ENCODE peak calls at places on chromosomes 1 and 21, in four cellular contexts. B is esophagus squamous epithelium; O is CD8-positive, alpha-beta T cell; P is caudate nucleus. H is an unnamed sample.

GRCh38 chr1:101293461-101294045 is 56.7 kb downstream of the S1PR1 start:
- DNase-seq in B (no peak), O (peak; percentile 67), P (no peak), H (no peak)

GRCh38 chr1:9689971-9690381 is 38.4 kb downstream of the PIK3CD start:
- DNase-seq in B (no peak), O (no peak), P (no peak), H (peak; percentile 43)

GRCh38 chr1:54463259-54464030 is 57.3 kb upstream of the SSBP3 start:
- DNase-seq in B (no peak), O (no peak), P (no peak), H (no peak)

GRCh38 chr1:97046765-97047411 is 325.3 kb downstream of the PTBP2 start:
- DNase-seq in B (no peak), O (no peak), P (no peak), H (no peak)

GRCh38 chr21:41977034-41977950 is 23.5 kb upstream of the C2CD2 start:
- DNase-seq in B (no peak), O (no peak), P (no peak), H (no peak)

GRCh38 chr1:199018471-199019135 is 379.8 kb downstream of the PTPRC start:
- DNase-seq in B (no peak), O (no peak), P (no peak), H (no peak)

GRCh38 chr1:115524211-115524610 is 117.6 kb upstream of the VANGL1 start:
- DNase-seq in B (no peak), O (no peak), P (no peak), H (no peak)

GRCh38 chr1:8886589-8886988 is 8.1 kb upstream of the ENO1 start:
- DNase-seq in B (no peak), O (no peak), P (no peak), H (no peak)

GRCh38 chr1:64514197-64514765 is 44.4 kb downstream of the CACHD1 start:
- DNase-seq in B (no peak), O (no peak), P (no peak), H (no peak)

GRCh38 chr1:216606047-216606637 is 117.1 kb downstream of the ESRRG start:
- DNase-seq in B (no peak), O (no peak), P (no peak), H (no peak)

GRCh38 chr1:62070384-62071011 is 124.2 kb upstream of the L1TD1 start:
- DNase-seq in B (no peak), O (no peak), P (no peak), H (no peak)

GRCh38 chr1:35364732-35365131 is 96.2 kb downstream of the ZMYM4 start:
- DNase-seq in B (no peak), O (no peak), P (no peak), H (no peak)

GRCh38 chr1:106676021-106676420 is 380.5 kb upstream of the PRMT6 start:
- DNase-seq in B (no peak), O (no peak), P (no peak), H (no peak)

GRCh38 chr21:35234725-35235124 is 185.6 kb upstream of the RUNX1 start:
- DNase-seq in B (no peak), O (no peak), P (no peak), H (no peak)

GRCh38 chr1:38046884-38047602 is 450 bp upstream of the POU3F1 start:
- DNase-seq in B (no peak), O (peak; percentile 66), P (peak; percentile 92), H (peak; percentile 70)

GRCh38 chr1:87174726-87175237 is 153.9 kb upstream of the LMO4 start:
- DNase-seq in B (no peak), O (no peak), P (no peak), H (no peak)

GRCh38 chr21:42032968-42033367 is 22.8 kb upstream of the ZBTB21 start:
- DNase-seq in B (no peak), O (no peak), P (no peak), H (no peak)

GRCh38 chr1:86155061-86155806 is 1.3 kb downstream of the COL24A1 start:
- DNase-seq in B (no peak), O (no peak), P (no peak), H (no peak)

GRCh38 chr1:106700151-106700550 is 356.3 kb upstream of the PRMT6 start:
- DNase-seq in B (no peak), O (no peak), P (no peak), H (no peak)

GRCh38 chr1:14666376-14666775 is 67.9 kb downstream of the KAZN start:
- DNase-seq in B (no peak), O (no peak), P (no peak), H (no peak)

GRCh38 chr1:167452483-167452882 is 65.8 kb downstream of the CD247 start:
- DNase-seq in B (no peak), O (no peak), P (no peak), H (no peak)

GRCh38 chr1:222339371-222339947 is 208.4 kb downstream of the HHIPL2 start:
- DNase-seq in B (no peak), O (no peak), P (no peak), H (no peak)

GRCh38 chr1:56438901-56439551 is 140.3 kb downstream of the PLPP3 start:
- DNase-seq in B (no peak), O (no peak), P (no peak), H (no peak)

GRCh38 chr1:212680691-212681090 is 18.9 kb downstream of the BATF3 start:
- DNase-seq in B (no peak), O (no peak), P (no peak), H (no peak)

GRCh38 chr1:145871994-145872411 is 13.1 kb upstream of the PIAS3 start:
- DNase-seq in B (no peak), O (peak; percentile 38), P (peak; percentile 35), H (peak; percentile 46)

GRCh38 chr1:3219005-3219724 is 150.2 kb downstream of the PRDM16 start:
- DNase-seq in B (no peak), O (no peak), P (peak; percentile 90), H (peak; percentile 45)

GRCh38 chr1:244329591-244330317 is 122.0 kb downstream of the ADSS2 start:
- DNase-seq in B (no peak), O (no peak), P (no peak), H (no peak)

GRCh38 chr1:203083463-203083921 is 2.3 kb downstream of the MYOG start:
- DNase-seq in B (no peak), O (no peak), P (no peak), H (no peak)

GRCh38 chr1:93907718-93908117 is 1.5 kb downstream of the GCLM start:
- DNase-seq in B (no peak), O (no peak), P (no peak), H (peak; percentile 12)

GRCh38 chr1:68231627-68232303 is 558 bp downstream of the WLS start:
- DNase-seq in B (no peak), O (no peak), P (no peak), H (peak; percentile 48)

GRCh38 chr1:38029725-38030511 is 16.7 kb downstream of the POU3F1 start:
- DNase-seq in B (no peak), O (peak; percentile 53), P (no peak), H (no peak)

GRCh38 chr1:230392920-230393521 is 33.1 kb downstream of the PGBD5 start:
- DNase-seq in B (no peak), O (no peak), P (no peak), H (no peak)

GRCh38 chr1:233662503-233663105 is 48.7 kb downstream of the KCNK1 start:
- DNase-seq in B (no peak), O (no peak), P (no peak), H (no peak)

GRCh38 chr21:21200103-21200938 is 202.1 kb downstream of the NCAM2 start:
- DNase-seq in B (no peak), O (no peak), P (no peak), H (no peak)

GRCh38 chr1:21946836-21947587 is 9.9 kb upstream of the HSPG2 start:
- DNase-seq in B (no peak), O (no peak), P (no peak), H (no peak)

GRCh38 chr1:1122078-1122811 is 6.4 kb upstream of the C1orf159 start:
- DNase-seq in B (no peak), O (peak; percentile 82), P (peak; percentile 73), H (peak; percentile 78)
- H3K27ac ChIP-seq in B (no peak overlapping the region), O (no peak overlapping the region), P (no peak overlapping the region), H (peak overlapping the region; percentile 47)

DNA sequence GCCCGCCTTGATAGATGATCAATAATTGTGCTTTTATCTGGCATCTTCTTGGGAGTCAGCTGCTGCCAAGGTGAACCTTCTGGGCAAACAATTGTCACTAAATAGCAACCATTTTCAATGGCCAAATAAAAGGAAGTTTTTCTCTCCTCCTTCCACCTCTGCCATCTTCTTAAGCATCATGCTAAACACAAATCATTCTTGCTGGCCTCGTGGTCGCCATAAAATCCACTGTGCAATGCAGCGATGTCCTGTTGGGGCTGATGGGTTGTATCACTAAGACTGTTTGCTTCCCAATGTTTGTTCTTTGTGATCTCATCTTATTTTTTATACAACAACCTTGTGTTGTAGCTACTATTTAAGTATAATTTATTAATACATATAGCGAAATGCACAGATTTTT is 8.0 kb downstream of the MAN1C1 start:
- DNase-seq in B (no peak), O (no peak), P (no peak), H (no peak)
- H3K27ac ChIP-seq in B (no peak overlapping the region), O (no peak overlapping the region), P (no peak overlapping the region), H (no peak overlapping the region)

GRCh38 chr1:164702216-164702615 is 143.2 kb downstream of the PBX1 start:
- DNase-seq in B (no peak), O (no peak), P (no peak), H (no peak)

GRCh38 chr1:164702664-164703063 is 143.7 kb downstream of the PBX1 start:
- DNase-seq in B (no peak), O (no peak), P (no peak), H (no peak)

GRCh38 chr1:164703971-164704411 is 145.0 kb downstream of the PBX1 start:
- DNase-seq in B (no peak), O (no peak), P (no peak), H (no peak)

GRCh38 chr1:164704954-164705353 is 146.0 kb downstream of the PBX1 start:
- DNase-seq in B (no peak), O (no peak), P (no peak), H (no peak)

GRCh38 chr1:164703415-164703814 is 144.4 kb downstream of the PBX1 start:
- DNase-seq in B (no peak), O (no peak), P (no peak), H (no peak)
- H3K27ac ChIP-seq in B (peak overlapping the region; percentile 16), O (no peak overlapping the region), P (no peak overlapping the region), H (peak overlapping the region; percentile 18)

DNA sequence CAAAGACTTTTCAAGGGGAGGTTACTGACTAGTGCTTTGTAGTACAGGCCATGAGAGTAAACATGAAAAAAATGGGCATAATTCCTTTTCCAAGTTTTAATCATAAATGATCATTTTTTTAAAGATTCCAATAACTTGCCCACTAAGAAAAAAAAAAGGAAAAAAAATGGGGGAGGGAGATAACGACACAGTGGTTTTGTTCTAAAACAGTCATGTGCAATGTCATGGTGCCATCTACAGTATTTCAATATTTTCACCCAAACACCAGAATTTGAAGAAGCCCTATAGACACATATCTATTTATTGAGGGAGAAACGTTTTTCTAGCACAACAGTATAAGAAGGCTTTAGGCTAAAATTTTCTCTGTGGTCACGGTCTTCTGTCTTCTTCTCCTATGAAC is 250.2 kb downstream of the LTN1 start:
- DNase-seq in B (no peak), O (no peak), P (no peak), H (no peak)
- H3K27ac ChIP-seq in B (no peak overlapping the region), O (no peak overlapping the region), P (no peak overlapping the region), H (no peak overlapping the region)

GRCh38 chr1:246782120-246782900 is 58.1 kb downstream of the SCCPDH start:
- DNase-seq in B (no peak), O (no peak), P (no peak), H (no peak)
- H3K27ac ChIP-seq in B (no peak overlapping the region), O (no peak overlapping the region), P (no peak overlapping the region), H (no peak overlapping the region)

H was measured in dorsolateral prefrontal cortex.